ENCODE peak calls at places on chromosome 1, in four cellular contexts. E is effector CD4-positive, alpha-beta T cell; Y is naive thymus-derived CD8-positive, alpha-beta T cell; W is Right ventricle myocardium inferior. B is an unnamed sample.

GRCh38 chr1:210360852-210361477 is 32.3 kb downstream of the HHAT start:
- DNase-seq in E (no peak), Y (no peak), W (no peak), B (no peak)

GRCh38 chr1:49323925-49324540 is 547.3 kb upstream of the BEND5 start:
- DNase-seq in E (no peak), Y (no peak), W (no peak), B (no peak)

GRCh38 chr1:59044535-59045121 is 252.3 kb upstream of the FGGY start:
- DNase-seq in E (no peak), Y (peak; percentile 52), W (no peak), B (no peak)

GRCh38 chr1:74145086-74145485 is 52.9 kb downstream of the LRRIQ3 start:
- DNase-seq in E (no peak), Y (no peak), W (no peak), B (no peak)

GRCh38 chr1:13590486-13590885 is 6.9 kb downstream of the PDPN start:
- DNase-seq in E (no peak), Y (no peak), W (no peak), B (no peak)

GRCh38 chr1:40870135-40870728 is 8.1 kb upstream of the CITED4 start:
- DNase-seq in E (no peak), Y (no peak), W (no peak), B (no peak)

GRCh38 chr1:8392522-8392921 is 74.6 kb downstream of the SLC45A1 start:
- DNase-seq in E (no peak), Y (no peak), W (no peak), B (no peak)

GRCh38 chr1:169289016-169289415 is 78.6 kb downstream of the NME7 start:
- DNase-seq in E (no peak), Y (no peak), W (no peak), B (no peak)

GRCh38 chr1:177032434-177032833 is 132.1 kb downstream of the ASTN1 start:
- DNase-seq in E (no peak), Y (no peak), W (no peak), B (no peak)

GRCh38 chr1:150213170-150214098 is 22.5 kb downstream of the ANP32E start:
- DNase-seq in E (peak; percentile 83), Y (peak; percentile 90), W (peak; percentile 98), B (peak; percentile 91)

GRCh38 chr1:79364896-79365295 is 358.4 kb upstream of the ADGRL4 start:
- DNase-seq in E (no peak), Y (no peak), W (no peak), B (no peak)

GRCh38 chr1:59446257-59446901 is 149.5 kb downstream of the FGGY start:
- DNase-seq in E (no peak), Y (no peak), W (no peak), B (no peak)

GRCh38 chr1:37919277-37919676 is 27.6 kb downstream of the INPP5B start:
- DNase-seq in E (no peak), Y (peak; percentile 9), W (no peak), B (no peak)

B was measured in T-cell.